ENCODE peak calls at places on chromosomes 3 and 15, in six cellular contexts. One of them, this sample, is unnamed.

GRCh38 chr3:133269393-133269792 is 130.5 kb upstream of the BFSP2 start:
- DNase-seq in lower lobe of right lung: no peak
- DNase-seq in A549: no peak
- DNase-seq in transverse colon: no peak
- DNase-seq in tibial artery: no peak
- DNase-seq in fibroblast of lung: no peak
- DNase-seq in this sample: no peak

GRCh38 chr3:106728315-106728821 is 648.9 kb upstream of the CCDC54 start:
- DNase-seq in lower lobe of right lung: no peak
- DNase-seq in fibroblast of lung: peak; percentile 100
- DNase-seq in tibial artery: no peak
- DNase-seq in A549: peak; percentile 59
- DNase-seq in transverse colon: no peak
- DNase-seq in this sample: no peak

GRCh38 chr3:34248352-34248751 is 449.9 kb downstream of the PDCD6IP start:
- DNase-seq in A549: no peak
- DNase-seq in lower lobe of right lung: no peak
- DNase-seq in transverse colon: no peak
- DNase-seq in tibial artery: no peak
- DNase-seq in fibroblast of lung: no peak
- DNase-seq in this sample: no peak

GRCh38 chr15:82835391-82835917 is 26.0 kb downstream of the WHAMM start:
- DNase-seq in tibial artery: no peak
- DNase-seq in A549: no peak
- DNase-seq in lower lobe of right lung: no peak
- DNase-seq in transverse colon: no peak
- DNase-seq in fibroblast of lung: no peak
- DNase-seq in this sample: no peak

GRCh38 chr3:67459131-67459530 is 195.3 kb downstream of the SUCLG2 start:
- DNase-seq in transverse colon: no peak
- DNase-seq in A549: no peak
- DNase-seq in fibroblast of lung: no peak
- DNase-seq in tibial artery: no peak
- DNase-seq in lower lobe of right lung: no peak
- DNase-seq in this sample: no peak

GRCh38 chr15:82875411-82876003 is 66.1 kb downstream of the WHAMM start:
- DNase-seq in A549: no peak
- DNase-seq in fibroblast of lung: peak; percentile 71
- DNase-seq in tibial artery: no peak
- DNase-seq in transverse colon: no peak
- DNase-seq in lower lobe of right lung: no peak
- DNase-seq in this sample: no peak

GRCh38 chr15:68730491-68731317 is 90.0 kb downstream of the ANP32A start:
- DNase-seq in A549: peak; percentile 68
- DNase-seq in fibroblast of lung: peak; percentile 42
- DNase-seq in lower lobe of right lung: no peak
- DNase-seq in transverse colon: peak; percentile 46
- DNase-seq in tibial artery: peak; percentile 34
- DNase-seq in this sample: no peak

GRCh38 chr3:143068059-143068458 is 51.5 kb upstream of the CHST2 start:
- DNase-seq in lower lobe of right lung: no peak
- DNase-seq in transverse colon: no peak
- DNase-seq in fibroblast of lung: no peak
- DNase-seq in tibial artery: no peak
- DNase-seq in A549: no peak
- DNase-seq in this sample: no peak

DNA sequence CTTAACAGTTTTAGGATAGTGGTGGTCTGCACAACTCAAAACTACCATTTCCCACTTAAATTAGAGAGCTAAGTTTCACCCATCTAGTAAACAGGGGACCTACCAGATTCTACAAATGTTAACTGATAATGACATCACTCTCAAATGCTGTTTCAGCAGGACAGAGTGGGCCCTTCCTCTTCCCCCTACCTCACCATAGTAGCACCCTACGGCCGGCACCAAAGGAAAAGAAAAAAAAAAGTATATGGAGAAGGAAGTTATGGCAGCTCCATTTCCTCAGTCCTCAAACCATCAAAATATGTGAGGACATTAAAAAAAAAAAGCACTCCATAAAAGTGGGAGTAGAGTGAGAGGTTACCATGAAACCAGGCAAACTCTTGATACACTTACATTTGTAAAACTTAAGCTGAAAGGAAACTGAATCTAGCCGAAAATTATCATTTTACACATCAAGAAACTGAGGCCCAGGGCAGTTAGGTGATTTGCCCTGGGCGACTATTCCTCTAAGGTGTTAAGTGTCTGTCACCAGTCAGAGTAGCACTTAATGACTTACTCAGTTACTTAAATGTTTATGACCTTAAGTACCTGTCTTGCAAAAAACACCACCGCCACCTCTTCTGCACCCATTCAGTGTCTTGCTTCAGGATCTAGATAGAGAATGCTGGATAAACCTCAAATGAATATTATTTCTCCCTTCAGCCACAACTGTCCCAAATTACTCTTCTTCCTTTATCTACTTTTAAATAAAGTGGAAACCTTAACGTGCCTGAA is 2.7 kb downstream of the MSL2 start:
- DNase-seq in lower lobe of right lung: no peak
- DNase-seq in transverse colon: no peak
- DNase-seq in tibial artery: no peak
- DNase-seq in A549: no peak
- DNase-seq in fibroblast of lung: no peak
- DNase-seq in this sample: no peak
- H3K4me1 ChIP-seq in lower lobe of right lung: peaks cover 58% of the 10 kb centered on the region
- H3K4me1 ChIP-seq in transverse colon: peaks cover 58% of the 10 kb centered on the region
- H3K4me1 ChIP-seq in tibial artery: no peaks in the 10 kb centered on the region
- H3K4me1 ChIP-seq in A549: peaks cover 19% of the 10 kb centered on the region
- H3K4me1 ChIP-seq in fibroblast of lung: peaks cover 5% of the 10 kb centered on the region
- H3K4me1 ChIP-seq in this sample: peaks cover 39% of the 10 kb centered on the region

GRCh38 chr15:71638876-71639275 is 171.5 kb upstream of the NR2E3 start:
- DNase-seq in tibial artery: no peak
- DNase-seq in A549: no peak
- DNase-seq in fibroblast of lung: no peak
- DNase-seq in transverse colon: no peak
- DNase-seq in lower lobe of right lung: no peak
- DNase-seq in this sample: no peak

GRCh38 chr15:71632571-71633195 is 177.7 kb upstream of the NR2E3 start:
- DNase-seq in transverse colon: no peak
- DNase-seq in lower lobe of right lung: no peak
- DNase-seq in A549: no peak
- DNase-seq in tibial artery: no peak
- DNase-seq in fibroblast of lung: no peak
- DNase-seq in this sample: no peak

GRCh38 chr15:71639531-71639930 is 170.8 kb upstream of the NR2E3 start:
- DNase-seq in fibroblast of lung: no peak
- DNase-seq in A549: no peak
- DNase-seq in transverse colon: no peak
- DNase-seq in tibial artery: no peak
- DNase-seq in lower lobe of right lung: no peak
- DNase-seq in this sample: no peak

GRCh38 chr15:71635735-71636134 is 174.6 kb upstream of the NR2E3 start:
- DNase-seq in fibroblast of lung: no peak
- DNase-seq in transverse colon: no peak
- DNase-seq in A549: no peak
- DNase-seq in tibial artery: no peak
- DNase-seq in lower lobe of right lung: no peak
- DNase-seq in this sample: no peak

DNA sequence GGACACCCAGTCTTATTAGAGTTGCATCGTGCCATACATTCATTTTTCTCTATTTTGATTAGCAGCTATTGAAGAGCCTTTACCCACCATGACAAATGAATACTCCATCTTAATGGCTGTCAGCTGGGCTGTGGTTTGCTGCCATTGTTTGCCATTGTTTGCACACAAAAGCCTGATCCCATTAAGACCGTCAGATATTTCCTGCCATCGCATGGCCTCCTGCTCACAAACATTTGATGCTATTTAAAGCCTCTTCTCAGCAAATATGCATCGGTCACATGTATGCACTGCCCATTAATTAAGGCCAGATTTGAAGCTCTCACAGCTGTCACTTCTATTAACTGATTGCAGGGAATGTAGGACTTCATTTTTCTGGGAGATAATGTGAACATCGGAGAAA is 175.5 kb upstream of the NR2E3 start:
- DNase-seq in A549: no peak
- DNase-seq in transverse colon: no peak
- DNase-seq in lower lobe of right lung: no peak
- DNase-seq in fibroblast of lung: peak; percentile 68
- DNase-seq in tibial artery: no peak
- DNase-seq in this sample: no peak
- TF ChIP-seq CTCF in A549: no peak
- TF ChIP-seq CTCF in transverse colon: no peak
- TF ChIP-seq CTCF in lower lobe of right lung: no peak
- TF ChIP-seq CTCF in fibroblast of lung: no peak
- TF ChIP-seq CTCF in tibial artery: no peak
- TF ChIP-seq CTCF in this sample: no peak

DNA sequence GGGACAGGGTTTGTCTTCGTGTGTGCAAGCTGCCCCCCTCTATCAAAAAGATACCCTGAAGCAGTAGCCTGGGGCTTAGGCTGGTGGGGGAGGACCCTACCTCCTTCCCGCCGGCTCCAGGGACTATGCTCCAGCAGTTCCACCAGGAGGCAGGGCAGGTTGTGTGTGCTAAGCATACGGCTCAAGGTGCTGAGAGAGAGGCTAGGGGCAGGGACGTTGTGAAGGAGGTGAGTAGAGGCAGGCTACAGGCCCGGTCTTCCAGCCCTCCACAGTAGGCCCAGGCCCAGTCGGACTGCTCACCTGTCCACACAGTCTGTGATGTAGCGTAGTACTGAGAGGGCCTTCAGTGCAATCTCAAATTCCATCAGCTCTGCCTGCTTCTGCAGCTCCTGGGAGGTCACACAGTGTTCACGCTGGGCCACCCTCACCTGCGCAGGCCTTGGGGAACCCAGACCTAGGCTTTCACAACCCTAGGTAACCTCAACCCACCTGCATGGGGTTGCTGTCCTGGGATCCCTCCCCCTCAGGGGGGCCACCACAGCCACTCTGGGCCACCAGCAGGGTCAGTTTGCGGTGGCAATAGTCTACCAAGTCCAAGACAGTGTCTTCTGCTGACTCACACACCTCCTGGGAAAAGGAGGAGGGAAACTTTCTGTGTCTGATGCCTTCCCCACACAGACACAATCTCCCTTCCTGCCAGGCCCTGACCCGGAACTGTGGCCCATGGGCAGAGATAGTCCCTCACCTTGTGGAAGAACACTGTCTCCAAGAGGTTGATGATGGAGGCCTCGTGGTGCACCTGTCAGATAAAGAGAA is 2.4 kb upstream of the RASSF1 start:
- DNase-seq in transverse colon: no peak
- DNase-seq in lower lobe of right lung: no peak
- DNase-seq in fibroblast of lung: no peak
- DNase-seq in A549: no peak
- DNase-seq in tibial artery: no peak
- DNase-seq in this sample: no peak
- H3K4me1 ChIP-seq in transverse colon: peaks cover 51% of the 10 kb centered on the region
- H3K4me1 ChIP-seq in lower lobe of right lung: peaks cover 60% of the 10 kb centered on the region
- H3K4me1 ChIP-seq in fibroblast of lung: peaks cover 5% of the 10 kb centered on the region
- H3K4me1 ChIP-seq in A549: peaks cover 7% of the 10 kb centered on the region
- H3K4me1 ChIP-seq in tibial artery: no peaks in the 10 kb centered on the region
- H3K4me1 ChIP-seq in this sample: peaks cover 41% of the 10 kb centered on the region

GRCh38 chr3:52237659-52238172 is 1.2 kb downstream of the TWF2 start:
- DNase-seq in lower lobe of right lung: peak; percentile 81
- DNase-seq in tibial artery: peak; percentile 90
- DNase-seq in transverse colon: peak; percentile 76
- DNase-seq in fibroblast of lung: peak; percentile 91
- DNase-seq in A549: peak; percentile 70
- DNase-seq in this sample: peak; percentile 86
- TF ChIP-seq CTCF in lower lobe of right lung: no peak
- TF ChIP-seq CTCF in tibial artery: no peak
- TF ChIP-seq CTCF in transverse colon: no peak
- TF ChIP-seq CTCF in fibroblast of lung: no peak
- TF ChIP-seq CTCF in A549: no peak
- TF ChIP-seq CTCF in this sample: no peak

GRCh38 chr3:189941125-189941524 is 179.6 kb downstream of the P3H2 start:
- DNase-seq in fibroblast of lung: no peak
- DNase-seq in tibial artery: no peak
- DNase-seq in lower lobe of right lung: no peak
- DNase-seq in A549: no peak
- DNase-seq in transverse colon: no peak
- DNase-seq in this sample: no peak
- H3K4me1 ChIP-seq in fibroblast of lung: no peaks in the 10 kb centered on the region
- H3K4me1 ChIP-seq in tibial artery: no peaks in the 10 kb centered on the region
- H3K4me1 ChIP-seq in lower lobe of right lung: no peaks in the 10 kb centered on the region
- H3K4me1 ChIP-seq in A549: peaks cover 46% of the 10 kb centered on the region
- H3K4me1 ChIP-seq in transverse colon: peaks cover 16% of the 10 kb centered on the region
- H3K4me1 ChIP-seq in this sample: no peaks in the 10 kb centered on the region

DNA sequence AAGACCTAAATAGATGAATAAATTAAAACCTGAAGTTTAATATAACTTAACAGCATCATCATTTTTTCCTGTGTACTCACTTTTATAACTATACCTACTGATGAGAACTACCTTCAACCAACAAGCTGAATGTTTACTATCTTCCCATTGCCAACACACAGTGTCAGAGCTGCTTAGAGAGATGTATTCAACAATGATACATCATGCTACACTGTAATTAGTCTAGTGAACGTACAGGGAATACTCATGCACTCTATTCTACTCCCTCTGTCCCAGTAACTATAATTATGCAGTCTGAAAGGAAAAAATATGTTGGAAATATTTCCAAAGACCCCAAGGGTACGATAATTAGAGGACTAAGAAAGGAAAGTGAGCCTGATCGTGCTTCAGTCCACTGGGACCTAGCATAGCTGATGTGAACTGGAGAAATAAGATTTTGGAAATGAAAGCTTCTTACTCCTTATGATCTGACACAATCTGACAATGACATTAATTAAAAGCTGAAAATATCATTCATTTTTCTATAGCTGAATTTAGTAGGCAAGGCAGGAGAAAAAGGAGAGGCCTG is 36.9 kb upstream of the FSIP1 start:
- DNase-seq in lower lobe of right lung: no peak
- DNase-seq in tibial artery: no peak
- DNase-seq in A549: no peak
- DNase-seq in transverse colon: no peak
- DNase-seq in fibroblast of lung: no peak
- DNase-seq in this sample: no peak
- TF ChIP-seq CTCF in lower lobe of right lung: no peak
- TF ChIP-seq CTCF in tibial artery: no peak
- TF ChIP-seq CTCF in A549: no peak
- TF ChIP-seq CTCF in transverse colon: no peak
- TF ChIP-seq CTCF in fibroblast of lung: no peak
- TF ChIP-seq CTCF in this sample: no peak

DNA sequence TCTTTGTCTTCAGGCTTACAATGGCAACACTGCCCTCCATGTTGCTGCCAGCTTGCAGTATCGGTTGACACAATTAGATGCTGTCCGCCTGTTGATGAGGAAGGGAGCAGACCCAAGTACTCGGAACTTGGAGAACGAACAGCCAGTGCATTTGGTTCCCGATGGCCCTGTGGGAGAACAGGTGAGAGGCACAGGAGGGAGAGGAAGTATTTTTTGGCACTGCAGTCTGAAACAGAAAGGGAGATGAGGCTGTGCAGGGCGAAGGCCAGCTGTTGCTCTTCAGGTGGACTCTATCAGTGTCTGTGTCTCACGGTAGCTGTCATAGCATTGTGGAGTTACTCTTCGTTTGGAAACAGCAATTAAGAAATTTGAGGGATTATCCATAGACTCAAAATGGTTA is 8.0 kb downstream of the NFKBIZ start:
- DNase-seq in A549: no peak
- DNase-seq in fibroblast of lung: no peak
- DNase-seq in lower lobe of right lung: no peak
- DNase-seq in transverse colon: no peak
- DNase-seq in tibial artery: no peak
- DNase-seq in this sample: no peak
- H3K4me1 ChIP-seq in A549: peaks cover 35% of the 10 kb centered on the region
- H3K4me1 ChIP-seq in fibroblast of lung: no peaks in the 10 kb centered on the region
- H3K4me1 ChIP-seq in lower lobe of right lung: peaks cover 64% of the 10 kb centered on the region
- H3K4me1 ChIP-seq in transverse colon: peaks cover 58% of the 10 kb centered on the region
- H3K4me1 ChIP-seq in tibial artery: no peaks in the 10 kb centered on the region
- H3K4me1 ChIP-seq in this sample: peaks cover 57% of the 10 kb centered on the region